ENCODE peak calls at places on chromosomes 12 and 14, in ten cellular contexts. One of them, this sample, is unnamed.

GRCh38 chr12:72872488-72872887 is 600.3 kb downstream of the TRHDE start:
- DNase-seq in cardiac fibroblast: no peak
- DNase-seq in body of pancreas: no peak
- DNase-seq in H9: no peak
- DNase-seq in progenitor cell of endocrine pancreas: no peak
- DNase-seq in GM13977: no peak
- DNase-seq in Calu3: no peak
- DNase-seq in tibial artery: no peak
- DNase-seq in glutamatergic neuron: no peak
- DNase-seq in AG09309: no peak
- DNase-seq in this sample: no peak

GRCh38 chr12:4987076-4987775 is 56.5 kb upstream of the KCNA5 start:
- DNase-seq in tibial artery: no peak
- DNase-seq in glutamatergic neuron: no peak
- DNase-seq in GM13977: no peak
- DNase-seq in body of pancreas: no peak
- DNase-seq in cardiac fibroblast: no peak
- DNase-seq in H9: no peak
- DNase-seq in Calu3: no peak
- DNase-seq in progenitor cell of endocrine pancreas: no peak
- DNase-seq in AG09309: no peak
- DNase-seq in this sample: no peak

GRCh38 chr14:103260629-103261124 is 73.4 kb upstream of the EIF5 start:
- DNase-seq in tibial artery: peak
- DNase-seq in AG09309: no peak
- DNase-seq in progenitor cell of endocrine pancreas: no peak
- DNase-seq in glutamatergic neuron: no peak
- DNase-seq in body of pancreas: peak
- DNase-seq in H9: no peak
- DNase-seq in cardiac fibroblast: peak
- DNase-seq in GM13977: no peak
- DNase-seq in Calu3: peak
- DNase-seq in this sample: no peak

GRCh38 chr12:109767456-109767855 is 53.8 kb downstream of the FAM222A start:
- DNase-seq in GM13977: no peak
- DNase-seq in body of pancreas: no peak
- DNase-seq in cardiac fibroblast: no peak
- DNase-seq in tibial artery: no peak
- DNase-seq in Calu3: no peak
- DNase-seq in progenitor cell of endocrine pancreas: no peak
- DNase-seq in H9: no peak
- DNase-seq in AG09309: no peak
- DNase-seq in glutamatergic neuron: no peak
- DNase-seq in this sample: no peak

GRCh38 chr12:48980953-48981756 is 3.0 kb downstream of the WNT1 start:
- DNase-seq in glutamatergic neuron: peak
- DNase-seq in H9: no peak
- DNase-seq in Calu3: no peak
- DNase-seq in cardiac fibroblast: no peak
- DNase-seq in tibial artery: no peak
- DNase-seq in body of pancreas: no peak
- DNase-seq in AG09309: no peak
- DNase-seq in GM13977: peak
- DNase-seq in progenitor cell of endocrine pancreas: no peak
- DNase-seq in this sample: no peak

GRCh38 chr12:49233842-49234526 is 30.9 kb upstream of the TUBA1C start:
- DNase-seq in H9: peak
- DNase-seq in AG09309: no peak
- DNase-seq in GM13977: peak
- DNase-seq in glutamatergic neuron: no peak
- DNase-seq in body of pancreas: peak
- DNase-seq in progenitor cell of endocrine pancreas: no peak
- DNase-seq in tibial artery: peak
- DNase-seq in Calu3: no peak
- DNase-seq in cardiac fibroblast: no peak
- DNase-seq in this sample: peak

GRCh38 chr12:66405395-66405794 is 103.1 kb downstream of the HELB start:
- DNase-seq in H9: no peak
- DNase-seq in Calu3: no peak
- DNase-seq in cardiac fibroblast: peak
- DNase-seq in GM13977: no peak
- DNase-seq in progenitor cell of endocrine pancreas: no peak
- DNase-seq in glutamatergic neuron: no peak
- DNase-seq in AG09309: no peak
- DNase-seq in tibial artery: no peak
- DNase-seq in body of pancreas: no peak
- DNase-seq in this sample: no peak

GRCh38 chr12:19884081-19884480 is 444.8 kb downstream of the AEBP2 start:
- DNase-seq in cardiac fibroblast: no peak
- DNase-seq in glutamatergic neuron: no peak
- DNase-seq in H9: no peak
- DNase-seq in progenitor cell of endocrine pancreas: no peak
- DNase-seq in AG09309: no peak
- DNase-seq in tibial artery: no peak
- DNase-seq in Calu3: no peak
- DNase-seq in GM13977: no peak
- DNase-seq in body of pancreas: no peak
- DNase-seq in this sample: no peak

GRCh38 chr12:10304161-10304574 is 3.5 kb upstream of the KLRD1 start:
- DNase-seq in progenitor cell of endocrine pancreas: no peak
- DNase-seq in H9: no peak
- DNase-seq in cardiac fibroblast: peak
- DNase-seq in GM13977: no peak
- DNase-seq in Calu3: no peak
- DNase-seq in tibial artery: no peak
- DNase-seq in glutamatergic neuron: no peak
- DNase-seq in AG09309: peak
- DNase-seq in body of pancreas: no peak
- DNase-seq in this sample: no peak

GRCh38 chr12:2382391-2383155 is 329.8 kb downstream of the CACNA1C start:
- DNase-seq in cardiac fibroblast: peak
- DNase-seq in tibial artery: no peak
- DNase-seq in glutamatergic neuron: no peak
- DNase-seq in Calu3: no peak
- DNase-seq in H9: no peak
- DNase-seq in body of pancreas: no peak
- DNase-seq in AG09309: no peak
- DNase-seq in GM13977: no peak
- DNase-seq in progenitor cell of endocrine pancreas: no peak
- DNase-seq in this sample: no peak

GRCh38 chr12:130080205-130080604 is 82.1 kb upstream of the FZD10 start:
- DNase-seq in glutamatergic neuron: no peak
- DNase-seq in Calu3: no peak
- DNase-seq in GM13977: no peak
- DNase-seq in progenitor cell of endocrine pancreas: no peak
- DNase-seq in body of pancreas: no peak
- DNase-seq in cardiac fibroblast: no peak
- DNase-seq in H9: no peak
- DNase-seq in tibial artery: no peak
- DNase-seq in AG09309: no peak
- DNase-seq in this sample: no peak

GRCh38 chr12:110578522-110579238 is 4.4 kb downstream of the PPTC7 start:
- DNase-seq in H9: no peak
- DNase-seq in progenitor cell of endocrine pancreas: no peak
- DNase-seq in Calu3: no peak
- DNase-seq in cardiac fibroblast: no peak
- DNase-seq in glutamatergic neuron: no peak
- DNase-seq in body of pancreas: no peak
- DNase-seq in GM13977: no peak
- DNase-seq in tibial artery: no peak
- DNase-seq in AG09309: no peak
- DNase-seq in this sample: no peak

GRCh38 chr12:53174881-53175491 is 5.5 kb upstream of the ZNF740 start:
- DNase-seq in cardiac fibroblast: peak
- DNase-seq in GM13977: no peak
- DNase-seq in glutamatergic neuron: no peak
- DNase-seq in Calu3: no peak
- DNase-seq in body of pancreas: no peak
- DNase-seq in AG09309: no peak
- DNase-seq in H9: peak
- DNase-seq in progenitor cell of endocrine pancreas: peak
- DNase-seq in tibial artery: no peak
- DNase-seq in this sample: no peak

GRCh38 chr12:21656931-21657335 is 709 bp downstream of the LDHB start:
- DNase-seq in AG09309: no peak
- DNase-seq in progenitor cell of endocrine pancreas: no peak
- DNase-seq in cardiac fibroblast: peak
- DNase-seq in body of pancreas: peak
- DNase-seq in glutamatergic neuron: peak
- DNase-seq in H9: peak
- DNase-seq in Calu3: no peak
- DNase-seq in tibial artery: peak
- DNase-seq in GM13977: no peak
- DNase-seq in this sample: no peak

GRCh38 chr12:5648692-5649338 is 216.9 kb downstream of the NTF3 start:
- DNase-seq in GM13977: no peak
- DNase-seq in Calu3: peak
- DNase-seq in tibial artery: no peak
- DNase-seq in AG09309: no peak
- DNase-seq in glutamatergic neuron: no peak
- DNase-seq in cardiac fibroblast: no peak
- DNase-seq in body of pancreas: no peak
- DNase-seq in H9: peak
- DNase-seq in progenitor cell of endocrine pancreas: peak
- DNase-seq in this sample: no peak

GRCh38 chr14:27587103-27587502 is 989.3 kb upstream of the NOVA1 start:
- DNase-seq in Calu3: no peak
- DNase-seq in cardiac fibroblast: no peak
- DNase-seq in AG09309: no peak
- DNase-seq in body of pancreas: no peak
- DNase-seq in tibial artery: no peak
- DNase-seq in glutamatergic neuron: no peak
- DNase-seq in H9: no peak
- DNase-seq in progenitor cell of endocrine pancreas: no peak
- DNase-seq in GM13977: no peak
- DNase-seq in this sample: no peak
- TF ChIP-seq CTCF in Calu3: no peak
- TF ChIP-seq CTCF in cardiac fibroblast: no peak
- TF ChIP-seq CTCF in AG09309: no peak
- TF ChIP-seq CTCF in body of pancreas: no peak
- TF ChIP-seq CTCF in tibial artery: no peak
- TF ChIP-seq CTCF in glutamatergic neuron: peak
- TF ChIP-seq CTCF in H9: peak
- TF ChIP-seq CTCF in progenitor cell of endocrine pancreas: peak
- TF ChIP-seq CTCF in GM13977: no peak
- TF ChIP-seq CTCF in this sample: no peak

DNA sequence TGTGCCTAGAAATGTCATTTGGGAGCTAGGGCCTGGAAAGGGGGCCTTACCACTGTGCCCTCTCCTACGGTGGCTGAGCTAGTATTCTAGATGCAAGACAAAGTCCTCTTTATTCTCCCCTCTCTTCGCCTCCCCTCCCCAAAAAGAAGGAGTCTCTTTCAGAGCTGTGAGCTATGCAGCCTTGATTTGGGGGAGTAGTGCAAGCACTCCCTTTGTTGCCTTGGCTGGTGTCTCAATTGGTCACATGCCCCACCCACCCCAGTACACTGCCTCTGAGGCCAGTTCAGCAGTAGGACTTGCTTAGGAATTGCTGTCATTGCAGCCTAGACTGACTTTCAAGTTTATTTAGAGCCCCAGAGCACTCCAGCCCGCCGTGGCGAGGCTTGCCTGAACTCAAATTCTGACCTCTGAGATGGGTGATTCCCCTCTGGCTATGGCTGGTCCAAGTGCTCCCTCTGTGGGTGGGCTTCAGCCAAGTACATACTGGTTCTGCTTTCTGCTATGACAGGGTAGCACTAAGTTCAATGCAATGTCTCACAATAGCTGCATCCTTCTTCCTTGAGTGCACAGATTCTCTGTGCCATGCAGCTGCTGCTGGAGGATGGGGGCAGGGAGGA is 37.0 kb upstream of the FBXO33 start:
- DNase-seq in body of pancreas: no peak
- DNase-seq in GM13977: peak
- DNase-seq in H9: peak
- DNase-seq in cardiac fibroblast: peak
- DNase-seq in Calu3: peak
- DNase-seq in AG09309: no peak
- DNase-seq in glutamatergic neuron: peak
- DNase-seq in tibial artery: no peak
- DNase-seq in progenitor cell of endocrine pancreas: no peak
- DNase-seq in this sample: peak
- TF ChIP-seq CTCF in body of pancreas: no peak
- TF ChIP-seq CTCF in GM13977: peak
- TF ChIP-seq CTCF in H9: peak
- TF ChIP-seq CTCF in cardiac fibroblast: peak
- TF ChIP-seq CTCF in Calu3: no peak
- TF ChIP-seq CTCF in AG09309: peak
- TF ChIP-seq CTCF in glutamatergic neuron: peak
- TF ChIP-seq CTCF in tibial artery: no peak
- TF ChIP-seq CTCF in progenitor cell of endocrine pancreas: peak
- TF ChIP-seq CTCF in this sample: no peak

DNA sequence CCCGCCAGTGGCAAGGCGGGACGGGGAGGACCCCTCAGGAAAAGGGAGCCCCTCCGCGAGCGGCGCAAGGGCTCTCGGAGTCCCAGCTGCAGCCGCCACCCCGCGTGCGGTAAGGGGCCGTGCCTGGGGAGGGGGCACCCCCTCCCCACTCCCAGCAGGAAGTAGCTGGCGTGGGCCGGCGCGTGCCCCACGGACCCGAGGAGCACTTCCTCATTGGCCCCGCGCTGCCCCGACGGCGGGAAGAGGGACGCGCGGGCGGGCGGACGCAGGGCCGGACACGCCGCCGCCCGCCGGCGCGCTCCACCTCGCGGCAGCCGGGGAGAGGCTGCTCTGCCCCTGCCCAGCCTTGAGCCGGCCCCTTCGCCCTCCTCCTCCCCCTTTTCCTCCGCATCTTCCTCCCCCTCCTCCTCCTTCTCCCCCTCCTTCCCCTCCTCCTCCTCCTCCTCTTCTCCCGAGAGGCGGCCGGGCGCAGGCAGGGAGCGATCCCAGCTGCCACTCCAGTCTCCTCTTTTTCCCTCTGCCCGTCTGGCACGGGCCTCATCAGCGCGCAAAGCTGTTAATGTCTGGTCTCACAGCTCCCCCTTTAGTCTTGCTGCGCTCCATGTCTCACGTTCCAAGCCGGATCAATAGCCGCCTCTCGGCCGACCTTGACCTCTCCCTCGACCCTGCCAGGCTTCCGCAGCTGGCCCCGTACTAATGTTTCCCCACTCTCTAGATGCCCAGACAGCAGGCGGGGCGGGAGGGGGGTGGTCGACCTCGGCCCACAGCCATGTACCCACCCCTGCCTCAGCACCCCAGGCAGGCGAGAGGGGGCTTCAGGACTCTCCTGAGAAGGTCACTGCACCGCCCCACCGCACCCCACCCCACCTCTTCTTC is 2.6 kb upstream of the BCL11B start:
- DNase-seq in Calu3: peak
- DNase-seq in cardiac fibroblast: peak
- DNase-seq in glutamatergic neuron: peak
- DNase-seq in AG09309: peak
- DNase-seq in body of pancreas: peak
- DNase-seq in GM13977: peak
- DNase-seq in H9: peak
- DNase-seq in tibial artery: peak
- DNase-seq in progenitor cell of endocrine pancreas: peak
- DNase-seq in this sample: no peak
- TF ChIP-seq CTCF in Calu3: no peak
- TF ChIP-seq CTCF in cardiac fibroblast: no peak
- TF ChIP-seq CTCF in glutamatergic neuron: no peak
- TF ChIP-seq CTCF in AG09309: peak
- TF ChIP-seq CTCF in body of pancreas: peak
- TF ChIP-seq CTCF in GM13977: peak
- TF ChIP-seq CTCF in H9: peak
- TF ChIP-seq CTCF in tibial artery: no peak
- TF ChIP-seq CTCF in progenitor cell of endocrine pancreas: peak
- TF ChIP-seq CTCF in this sample: no peak

GRCh38 chr14:94663965-94664704 is 51.9 kb downstream of the SERPINA3 start:
- DNase-seq in GM13977: no peak
- DNase-seq in tibial artery: no peak
- DNase-seq in H9: no peak
- DNase-seq in Calu3: no peak
- DNase-seq in cardiac fibroblast: peak
- DNase-seq in glutamatergic neuron: no peak
- DNase-seq in body of pancreas: no peak
- DNase-seq in progenitor cell of endocrine pancreas: no peak
- DNase-seq in AG09309: no peak
- DNase-seq in this sample: no peak
- TF ChIP-seq CTCF in GM13977: no peak
- TF ChIP-seq CTCF in tibial artery: no peak
- TF ChIP-seq CTCF in H9: no peak
- TF ChIP-seq CTCF in Calu3: no peak
- TF ChIP-seq CTCF in cardiac fibroblast: no peak
- TF ChIP-seq CTCF in glutamatergic neuron: no peak
- TF ChIP-seq CTCF in body of pancreas: no peak
- TF ChIP-seq CTCF in progenitor cell of endocrine pancreas: no peak
- TF ChIP-seq CTCF in AG09309: no peak
- TF ChIP-seq CTCF in this sample: no peak

This sample was measured in activated B cell treated with CpG ODN at 0.5 μM for 24 hours.